ENCODE peak calls at places on chromosomes 1 and 21, in eight cellular contexts. One of them, this sample, is unnamed.
A peak's percentile ranks its signal among the peaks of the same experiment; 100 is the strongest.

GRCh38 chr1:149936992-149937705 is 470 bp upstream of the MTMR11 start:
- DNase-seq in astrocyte of the spinal cord: peak; percentile 66
- DNase-seq in IMR-90: peak; percentile 58
- DNase-seq in HFF-Myc: peak; percentile 36
- DNase-seq in mucosa of descending colon: no peak
- DNase-seq in psoas muscle: no peak
- DNase-seq in fibroblast of lung: peak; percentile 51
- DNase-seq in right atrium auricular region: no peak
- DNase-seq in this sample: peak; percentile 80

GRCh38 chr21:43703068-43703880 is 15.7 kb upstream of the PDXK start:
- DNase-seq in fibroblast of lung: peak; percentile 74
- DNase-seq in mucosa of descending colon: peak; percentile 77
- DNase-seq in astrocyte of the spinal cord: peak; percentile 61
- DNase-seq in psoas muscle: peak; percentile 46
- DNase-seq in HFF-Myc: peak; percentile 56
- DNase-seq in right atrium auricular region: no peak
- DNase-seq in IMR-90: peak; percentile 68
- DNase-seq in this sample: peak; percentile 88

GRCh38 chr1:147238925-147239820 is 3.3 kb upstream of the CHD1L start:
- DNase-seq in psoas muscle: no peak
- DNase-seq in HFF-Myc: no peak
- DNase-seq in fibroblast of lung: no peak
- DNase-seq in IMR-90: no peak
- DNase-seq in mucosa of descending colon: no peak
- DNase-seq in astrocyte of the spinal cord: no peak
- DNase-seq in right atrium auricular region: no peak
- DNase-seq in this sample: no peak

GRCh38 chr1:156803086-156803851 is 13.4 kb downstream of the SH2D2A start:
- DNase-seq in HFF-Myc: no peak
- DNase-seq in IMR-90: no peak
- DNase-seq in right atrium auricular region: no peak
- DNase-seq in fibroblast of lung: no peak
- DNase-seq in mucosa of descending colon: no peak
- DNase-seq in astrocyte of the spinal cord: no peak
- DNase-seq in psoas muscle: no peak
- DNase-seq in this sample: peak; percentile 35

GRCh38 chr1:184051138-184051484 is 419 bp upstream of the TSEN15 start:
- DNase-seq in fibroblast of lung: no peak
- DNase-seq in HFF-Myc: no peak
- DNase-seq in psoas muscle: no peak
- DNase-seq in IMR-90: no peak
- DNase-seq in mucosa of descending colon: no peak
- DNase-seq in right atrium auricular region: no peak
- DNase-seq in astrocyte of the spinal cord: no peak
- DNase-seq in this sample: peak; percentile 31

GRCh38 chr1:147236959-147237791 is 5.3 kb upstream of the CHD1L start:
- DNase-seq in right atrium auricular region: no peak
- DNase-seq in psoas muscle: no peak
- DNase-seq in astrocyte of the spinal cord: no peak
- DNase-seq in fibroblast of lung: no peak
- DNase-seq in HFF-Myc: no peak
- DNase-seq in IMR-90: no peak
- DNase-seq in mucosa of descending colon: peak; percentile 76
- DNase-seq in this sample: no peak

GRCh38 chr1:58874757-58875755 is 91.2 kb upstream of the JUN start:
- DNase-seq in HFF-Myc: no peak
- DNase-seq in psoas muscle: peak; percentile 45
- DNase-seq in IMR-90: peak; percentile 51
- DNase-seq in fibroblast of lung: peak; percentile 67
- DNase-seq in right atrium auricular region: peak; percentile 84
- DNase-seq in astrocyte of the spinal cord: peak; percentile 88
- DNase-seq in mucosa of descending colon: no peak
- DNase-seq in this sample: peak; percentile 58

GRCh38 chr21:45556645-45557601 is 14.7 kb upstream of the SLC19A1 start:
- DNase-seq in psoas muscle: no peak
- DNase-seq in right atrium auricular region: no peak
- DNase-seq in HFF-Myc: no peak
- DNase-seq in fibroblast of lung: no peak
- DNase-seq in IMR-90: no peak
- DNase-seq in astrocyte of the spinal cord: no peak
- DNase-seq in mucosa of descending colon: peak; percentile 56
- DNase-seq in this sample: no peak

GRCh38 chr1:15757575-15758401 is 807 bp upstream of the FBLIM1 start:
- DNase-seq in IMR-90: peak; percentile 12
- DNase-seq in astrocyte of the spinal cord: no peak
- DNase-seq in fibroblast of lung: peak; percentile 52
- DNase-seq in HFF-Myc: no peak
- DNase-seq in right atrium auricular region: no peak
- DNase-seq in psoas muscle: no peak
- DNase-seq in mucosa of descending colon: peak; percentile 69
- DNase-seq in this sample: peak; percentile 20

GRCh38 chr1:100719490-100719889 is at the start of gene VCAM1:
- DNase-seq in astrocyte of the spinal cord: peak; percentile 43
- DNase-seq in right atrium auricular region: no peak
- DNase-seq in IMR-90: peak; percentile 57
- DNase-seq in psoas muscle: no peak
- DNase-seq in mucosa of descending colon: no peak
- DNase-seq in fibroblast of lung: no peak
- DNase-seq in HFF-Myc: no peak
- DNase-seq in this sample: peak; percentile 85
- H3K4me3 ChIP-seq in astrocyte of the spinal cord: peak within 1 kb of the TSS; percentile 25
- H3K4me3 ChIP-seq in right atrium auricular region: peak within 1 kb of the TSS; percentile 7
- H3K4me3 ChIP-seq in IMR-90: peak within 1 kb of the TSS; percentile 43
- H3K4me3 ChIP-seq in psoas muscle: peak within 1 kb of the TSS; percentile 55
- H3K4me3 ChIP-seq in mucosa of descending colon: no peak within 1 kb of the TSS
- H3K4me3 ChIP-seq in fibroblast of lung: no peak within 1 kb of the TSS
- H3K4me3 ChIP-seq in HFF-Myc: no peak within 1 kb of the TSS
- H3K4me3 ChIP-seq in this sample: peak within 1 kb of the TSS; percentile 63

DNA sequence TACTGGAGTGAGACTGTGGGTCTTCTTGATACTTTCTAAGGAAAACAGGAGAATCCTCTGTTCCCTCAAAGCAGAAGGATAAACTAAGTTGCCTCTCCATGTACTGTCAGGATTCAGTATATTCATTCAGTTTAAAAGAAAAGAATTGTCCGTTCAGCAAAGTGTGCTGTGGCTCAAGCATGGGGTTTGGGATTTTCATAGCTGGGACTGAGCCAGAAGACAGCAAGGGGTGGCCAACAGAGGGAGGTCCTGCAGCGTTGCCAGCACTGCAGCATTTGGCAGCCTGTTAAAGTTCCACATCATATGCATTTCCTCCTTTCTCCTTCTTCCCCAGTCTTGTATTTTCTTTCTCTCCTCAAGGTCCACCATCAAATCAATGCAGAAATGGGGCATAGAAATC is 75.1 kb downstream of the DTL start:
- DNase-seq in astrocyte of the spinal cord: peak; percentile 72
- DNase-seq in IMR-90: peak; percentile 22
- DNase-seq in fibroblast of lung: peak; percentile 63
- DNase-seq in right atrium auricular region: no peak
- DNase-seq in mucosa of descending colon: no peak
- DNase-seq in HFF-Myc: no peak
- DNase-seq in psoas muscle: no peak
- DNase-seq in this sample: peak; percentile 85
- TF ChIP-seq CTCF in astrocyte of the spinal cord: peak; percentile 39
- TF ChIP-seq CTCF in IMR-90: peak; percentile 28
- TF ChIP-seq CTCF in fibroblast of lung: peak; percentile 38
- TF ChIP-seq CTCF in right atrium auricular region: no peak
- TF ChIP-seq CTCF in mucosa of descending colon: no peak
- TF ChIP-seq CTCF in HFF-Myc: no peak
- TF ChIP-seq CTCF in psoas muscle: no peak
- TF ChIP-seq CTCF in this sample: peak; percentile 64

GRCh38 chr1:3911521-3911845 is 11.4 kb upstream of the C1orf174 start:
- DNase-seq in astrocyte of the spinal cord: no peak
- DNase-seq in mucosa of descending colon: no peak
- DNase-seq in HFF-Myc: no peak
- DNase-seq in right atrium auricular region: no peak
- DNase-seq in fibroblast of lung: no peak
- DNase-seq in IMR-90: no peak
- DNase-seq in psoas muscle: no peak
- DNase-seq in this sample: no peak

GRCh38 chr1:3914911-3915310 is 14.8 kb upstream of the C1orf174 start:
- DNase-seq in right atrium auricular region: no peak
- DNase-seq in fibroblast of lung: no peak
- DNase-seq in HFF-Myc: no peak
- DNase-seq in astrocyte of the spinal cord: no peak
- DNase-seq in IMR-90: no peak
- DNase-seq in mucosa of descending colon: no peak
- DNase-seq in psoas muscle: no peak
- DNase-seq in this sample: no peak

GRCh38 chr1:3911981-3912808 is 12.1 kb upstream of the C1orf174 start:
- DNase-seq in astrocyte of the spinal cord: no peak
- DNase-seq in fibroblast of lung: no peak
- DNase-seq in HFF-Myc: no peak
- DNase-seq in IMR-90: no peak
- DNase-seq in right atrium auricular region: no peak
- DNase-seq in mucosa of descending colon: no peak
- DNase-seq in psoas muscle: no peak
- DNase-seq in this sample: no peak

GRCh38 chr1:3914331-3914851 is 14.3 kb upstream of the C1orf174 start:
- DNase-seq in fibroblast of lung: no peak
- DNase-seq in psoas muscle: no peak
- DNase-seq in right atrium auricular region: no peak
- DNase-seq in mucosa of descending colon: no peak
- DNase-seq in HFF-Myc: no peak
- DNase-seq in IMR-90: no peak
- DNase-seq in astrocyte of the spinal cord: no peak
- DNase-seq in this sample: no peak

DNA sequence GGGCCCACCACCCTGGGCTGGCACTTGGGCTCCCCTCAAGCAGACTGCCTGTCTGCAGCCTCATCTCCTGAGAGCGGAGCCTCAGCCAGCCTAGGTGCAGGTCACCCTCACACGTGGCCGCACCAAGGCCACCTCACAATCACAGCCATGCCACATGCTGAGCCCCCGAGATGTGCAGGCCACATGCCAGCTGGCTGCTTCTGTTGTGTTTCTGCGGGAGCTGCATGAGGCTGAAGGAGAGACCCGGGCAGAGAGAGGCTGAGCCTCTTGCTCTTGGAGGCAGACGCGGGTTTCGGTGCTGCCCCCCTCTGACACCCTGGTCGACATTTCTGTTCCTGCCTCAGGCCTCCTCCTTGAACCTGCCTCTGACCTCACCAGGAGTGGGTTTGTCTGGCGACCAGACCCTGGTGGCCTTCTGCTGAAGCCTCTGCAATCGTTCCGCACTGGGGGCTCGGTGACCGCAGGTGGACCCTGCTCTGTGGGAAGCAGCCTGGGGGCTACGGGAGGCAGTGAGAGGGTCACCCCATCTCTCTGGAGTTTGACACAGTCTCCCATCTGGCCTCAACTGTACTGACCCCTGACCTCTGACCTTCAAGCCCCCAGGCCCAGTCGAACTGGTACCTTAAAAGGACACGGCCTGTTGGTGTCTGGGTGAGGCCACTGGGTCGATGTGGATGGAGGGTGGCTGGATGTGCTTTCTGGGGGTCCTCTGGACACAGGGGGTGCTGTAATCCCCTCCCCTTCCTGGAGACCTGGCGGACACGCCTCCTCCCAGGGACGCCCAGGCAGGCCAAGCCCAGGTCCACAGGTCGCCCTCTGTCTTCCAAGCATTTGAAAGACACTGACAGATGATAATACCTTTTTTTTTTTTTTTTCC is 13.0 kb upstream of the C1orf174 start:
- DNase-seq in fibroblast of lung: no peak
- DNase-seq in astrocyte of the spinal cord: no peak
- DNase-seq in mucosa of descending colon: no peak
- DNase-seq in HFF-Myc: no peak
- DNase-seq in psoas muscle: no peak
- DNase-seq in right atrium auricular region: no peak
- DNase-seq in IMR-90: no peak
- DNase-seq in this sample: no peak
- H3K4me3 ChIP-seq in fibroblast of lung: no peak overlapping the region
- H3K4me3 ChIP-seq in astrocyte of the spinal cord: no peak overlapping the region
- H3K4me3 ChIP-seq in mucosa of descending colon: no peak overlapping the region
- H3K4me3 ChIP-seq in HFF-Myc: no peak overlapping the region
- H3K4me3 ChIP-seq in psoas muscle: no peak overlapping the region
- H3K4me3 ChIP-seq in right atrium auricular region: no peak overlapping the region
- H3K4me3 ChIP-seq in IMR-90: no peak overlapping the region
- H3K4me3 ChIP-seq in this sample: no peak overlapping the region

GRCh38 chr1:177567393-177567792 is 396.6 kb downstream of the BRINP2 start:
- DNase-seq in IMR-90: peak; percentile 8
- DNase-seq in fibroblast of lung: peak; percentile 14
- DNase-seq in right atrium auricular region: no peak
- DNase-seq in mucosa of descending colon: no peak
- DNase-seq in HFF-Myc: no peak
- DNase-seq in psoas muscle: no peak
- DNase-seq in astrocyte of the spinal cord: no peak
- DNase-seq in this sample: peak; percentile 45
- TF ChIP-seq CTCF in IMR-90: peak; percentile 14
- TF ChIP-seq CTCF in fibroblast of lung: peak; percentile 48
- TF ChIP-seq CTCF in right atrium auricular region: no peak
- TF ChIP-seq CTCF in mucosa of descending colon: no peak
- TF ChIP-seq CTCF in HFF-Myc: peak; percentile 16
- TF ChIP-seq CTCF in psoas muscle: peak; percentile 41
- TF ChIP-seq CTCF in astrocyte of the spinal cord: peak; percentile 50
- TF ChIP-seq CTCF in this sample: peak; percentile 57

DNA sequence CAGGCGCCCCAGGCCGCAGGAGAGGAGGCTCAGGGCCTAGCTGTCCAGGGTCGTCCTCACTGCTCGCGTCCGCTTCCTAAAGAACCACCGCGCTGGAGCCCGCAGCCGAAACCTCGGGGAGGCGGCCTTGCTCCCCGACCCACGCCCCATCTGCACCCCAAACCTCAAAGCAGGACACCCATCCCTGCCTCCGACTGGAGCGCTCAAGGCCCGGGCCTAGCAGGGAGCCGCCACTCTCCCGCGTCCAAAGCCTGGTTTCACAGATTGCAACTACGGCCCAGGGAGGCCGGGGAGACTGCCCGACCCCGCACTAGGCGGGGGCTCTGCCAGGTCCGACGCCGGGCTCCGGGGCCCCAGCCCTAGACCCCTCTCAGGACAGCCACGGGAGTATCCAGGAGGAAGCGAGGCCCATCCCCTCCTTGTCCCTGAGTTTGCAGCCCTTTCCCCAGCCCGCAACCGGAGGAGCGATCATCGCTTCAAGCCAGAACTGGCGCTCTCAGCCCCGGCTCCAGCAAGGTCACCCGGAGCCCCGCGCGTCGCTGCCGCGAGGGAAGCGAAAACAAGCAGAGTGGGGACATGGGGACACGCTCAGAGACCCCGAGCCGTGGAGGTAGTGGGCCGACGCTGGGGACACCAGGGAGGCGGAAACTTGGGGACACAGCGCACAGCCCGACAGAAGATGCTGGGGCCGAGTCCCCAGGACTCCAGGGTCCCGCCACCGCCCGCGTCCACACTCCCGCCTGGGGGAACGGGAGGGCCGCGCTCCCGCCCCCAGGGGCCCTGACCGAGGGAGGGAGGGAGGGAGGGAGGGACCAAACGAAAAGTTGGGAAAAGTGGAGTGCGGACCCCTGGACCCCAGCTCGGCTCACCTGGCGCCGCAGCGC is 474 bp downstream of the TMEM200B start:
- DNase-seq in mucosa of descending colon: no peak
- DNase-seq in fibroblast of lung: peak; percentile 58
- DNase-seq in psoas muscle: peak; percentile 32
- DNase-seq in IMR-90: peak; percentile 16
- DNase-seq in HFF-Myc: no peak
- DNase-seq in astrocyte of the spinal cord: peak; percentile 8
- DNase-seq in right atrium auricular region: no peak
- DNase-seq in this sample: peak; percentile 42
- H3K4me3 ChIP-seq in mucosa of descending colon: no peak overlapping the region
- H3K4me3 ChIP-seq in fibroblast of lung: peak overlapping the region; percentile 77
- H3K4me3 ChIP-seq in psoas muscle: peak overlapping the region; percentile 77
- H3K4me3 ChIP-seq in IMR-90: peak overlapping the region; percentile 54
- H3K4me3 ChIP-seq in HFF-Myc: peak overlapping the region; percentile 35
- H3K4me3 ChIP-seq in astrocyte of the spinal cord: peak overlapping the region; percentile 63
- H3K4me3 ChIP-seq in right atrium auricular region: peak overlapping the region; percentile 53
- H3K4me3 ChIP-seq in this sample: peak overlapping the region; percentile 69

GRCh38 chr21:39180429-39181019 is 2.7 kb downstream of the PSMG1 start:
- DNase-seq in psoas muscle: no peak
- DNase-seq in HFF-Myc: no peak
- DNase-seq in fibroblast of lung: no peak
- DNase-seq in right atrium auricular region: no peak
- DNase-seq in astrocyte of the spinal cord: no peak
- DNase-seq in mucosa of descending colon: no peak
- DNase-seq in IMR-90: no peak
- DNase-seq in this sample: peak; percentile 36
- TF ChIP-seq CTCF in psoas muscle: no peak
- TF ChIP-seq CTCF in HFF-Myc: peak; percentile 10
- TF ChIP-seq CTCF in fibroblast of lung: peak; percentile 29
- TF ChIP-seq CTCF in right atrium auricular region: no peak
- TF ChIP-seq CTCF in astrocyte of the spinal cord: peak; percentile 19
- TF ChIP-seq CTCF in mucosa of descending colon: no peak
- TF ChIP-seq CTCF in IMR-90: peak; percentile 9
- TF ChIP-seq CTCF in this sample: peak; percentile 38